ENCODE peak calls at places on chromosome 12, in nine cellular contexts. U is A172, W is mucosa of descending colon, D is tibial artery, Q is HCT116, Z is iPS DF 19.7, V is cardiac muscle cell, G is neural crest cell, E is IMR-90. H is an unnamed sample.

GRCh38 chr12:64737539-64737938 is 21.7 kb downstream of the GNS start:
- DNase-seq in U (no peak), W (no peak), D (no peak), Q (peak; percentile 15), Z (no peak), V (no peak), G (no peak), E (no peak), H (no peak)

GRCh38 chr12:52690351-52691075 is 10.3 kb upstream of the KRT1 start:
- DNase-seq in U (no peak), W (no peak), D (no peak), Q (no peak), Z (no peak), V (no peak), G (no peak), E (no peak), H (no peak)

GRCh38 chr12:58906917-58907316 is 13.4 kb downstream of the LRIG3 start:
- DNase-seq in U (no peak), W (no peak), D (no peak), Q (no peak), Z (no peak), V (no peak), G (no peak), E (no peak), H (no peak)

GRCh38 chr12:68432622-68433021 is 100.5 kb upstream of the MDM1 start:
- DNase-seq in U (peak; percentile 21), W (no peak), D (no peak), Q (no peak), Z (no peak), V (no peak), G (no peak), E (peak; percentile 39), H (no peak)

GRCh38 chr12:113781415-113782198 is 184.5 kb downstream of the RBM19 start:
- DNase-seq in U (no peak), W (no peak), D (no peak), Q (no peak), Z (no peak), V (peak; percentile 66), G (no peak), E (peak; percentile 59), H (no peak)

GRCh38 chr12:133129368-133130037 is 571 bp downstream of the ZNF891 start:
- DNase-seq in U (peak; percentile 26), W (no peak), D (no peak), Q (no peak), Z (no peak), V (peak; percentile 49), G (no peak), E (peak; percentile 15), H (no peak)

GRCh38 chr12:117124421-117125274 is 25.4 kb upstream of the TESC start:
- DNase-seq in U (no peak), W (no peak), D (no peak), Q (no peak), Z (no peak), V (no peak), G (no peak), E (no peak), H (no peak)

GRCh38 chr12:38823314-38823713 is 82.1 kb downstream of the CPNE8 start:
- DNase-seq in U (no peak), W (no peak), D (no peak), Q (no peak), Z (no peak), V (no peak), G (no peak), E (no peak), H (no peak)

GRCh38 chr12:45232771-45233372 is 17.0 kb downstream of the ANO6 start:
- DNase-seq in U (peak; percentile 97), W (no peak), D (peak; percentile 84), Q (peak; percentile 89), Z (peak; percentile 78), V (peak; percentile 89), G (no peak), E (peak; percentile 98), H (peak; percentile 71)

GRCh38 chr12:2739832-2740641 is 54.7 kb upstream of the FKBP4 start:
- DNase-seq in U (peak; percentile 11), W (no peak), D (no peak), Q (no peak), Z (no peak), V (peak; percentile 63), G (peak; percentile 11), E (peak; percentile 34), H (peak; percentile 15)

GRCh38 chr12:93060666-93061413 is 131.7 kb upstream of the EEA1 start:
- DNase-seq in U (no peak), W (no peak), D (no peak), Q (no peak), Z (peak; percentile 12), V (peak; percentile 80), G (no peak), E (peak; percentile 57), H (no peak)

GRCh38 chr12:11729008-11729407 is 79.5 kb downstream of the ETV6 start:
- DNase-seq in U (no peak), W (peak; percentile 85), D (no peak), Q (no peak), Z (no peak), V (no peak), G (no peak), E (no peak), H (peak; percentile 90)

GRCh38 chr12:105418232-105418631 is 87.7 kb downstream of the C12orf75 start:
- DNase-seq in U (peak; percentile 94), W (no peak), D (no peak), Q (no peak), Z (no peak), V (peak; percentile 44), G (no peak), E (peak; percentile 89), H (peak; percentile 73)

GRCh38 chr12:120720234-120720968 is 5.2 kb upstream of the ACADS start:
- DNase-seq in U (peak; percentile 26), W (no peak), D (no peak), Q (no peak), Z (no peak), V (peak; percentile 88), G (no peak), E (peak; percentile 71), H (no peak)

GRCh38 chr12:121590476-121591143 is 9.8 kb upstream of the KDM2B start:
- DNase-seq in U (peak; percentile 55), W (no peak), D (no peak), Q (no peak), Z (no peak), V (peak; percentile 26), G (peak; percentile 39), E (peak; percentile 69), H (no peak)

GRCh38 chr12:24821691-24822090 is 127.2 kb downstream of the BCAT1 start:
- DNase-seq in U (peak; percentile 5), W (no peak), D (no peak), Q (no peak), Z (no peak), V (peak; percentile 61), G (no peak), E (peak; percentile 77), H (no peak)

GRCh38 chr12:54420766-54421144 is 1.7 kb upstream of the ITGA5 start:
- DNase-seq in U (no peak), W (no peak), D (peak; percentile 85), Q (no peak), Z (no peak), V (peak; percentile 54), G (no peak), E (no peak), H (no peak)

GRCh38 chr12:45329238-45329637 is 113.3 kb downstream of the ANO6 start:
- DNase-seq in U (no peak), W (no peak), D (no peak), Q (no peak), Z (no peak), V (peak; percentile 50), G (no peak), E (no peak), H (no peak)

GRCh38 chr12:58313091-58313855 is 371.9 kb downstream of the ATP23 start:
- DNase-seq in U (peak; percentile 28), W (no peak), D (no peak), Q (no peak), Z (no peak), V (peak; percentile 71), G (no peak), E (peak; percentile 88), H (no peak)

GRCh38 chr12:103930787-103931536 is 752 bp downstream of the HSP90B1 start:
- DNase-seq in U (no peak), W (peak; percentile 67), D (peak; percentile 75), Q (no peak), Z (no peak), V (peak; percentile 54), G (peak; percentile 6), E (peak; percentile 30), H (no peak)

GRCh38 chr12:100170313-100170858 is 27.7 kb upstream of the BLTP3B start:
- DNase-seq in U (no peak), W (no peak), D (no peak), Q (no peak), Z (no peak), V (peak; percentile 25), G (no peak), E (no peak), H (no peak)

GRCh38 chr12:30796891-30797371 is 42.2 kb upstream of the CAPRIN2 start:
- DNase-seq in U (peak; percentile 70), W (no peak), D (no peak), Q (no peak), Z (no peak), V (peak; percentile 31), G (no peak), E (peak; percentile 47), H (no peak)

GRCh38 chr12:79690156-79690605 is 583 bp downstream of the PAWR start:
- DNase-seq in U (peak; percentile 11), W (peak; percentile 76), D (peak; percentile 70), Q (no peak), Z (no peak), V (peak; percentile 35), G (peak; percentile 54), E (peak; percentile 20), H (no peak)

GRCh38 chr12:51922762-51923505 is 15.6 kb downstream of the ACVRL1 start:
- DNase-seq in U (peak; percentile 8), W (no peak), D (peak; percentile 79), Q (no peak), Z (no peak), V (peak; percentile 87), G (no peak), E (peak; percentile 79), H (no peak)

GRCh38 chr12:105104762-105105161 is 2.8 kb upstream of the WASHC4 start:
- DNase-seq in U (no peak), W (no peak), D (no peak), Q (no peak), Z (no peak), V (no peak), G (no peak), E (no peak), H (no peak)

GRCh38 chr12:31966558-31967205 is 7.5 kb downstream of the RESF1 start:
- DNase-seq in U (no peak), W (no peak), D (no peak), Q (no peak), Z (no peak), V (no peak), G (no peak), E (no peak), H (no peak)

GRCh38 chr12:53530056-53530455 is 22.8 kb upstream of the NPFF start:
- DNase-seq in U (no peak), W (no peak), D (no peak), Q (no peak), Z (no peak), V (no peak), G (no peak), E (no peak), H (no peak)

GRCh38 chr12:50351120-50352043 is 45.0 kb downstream of the FAM186A start:
- DNase-seq in U (no peak), W (no peak), D (no peak), Q (no peak), Z (no peak), V (peak; percentile 42), G (no peak), E (no peak), H (no peak)

H was measured in PC-9.